ENCODE peak calls at places on chromosomes 16 and 17, in four cellular contexts. One of them, this sample, is unnamed.

GRCh38 chr17:16269658-16270057 is 52.6 kb downstream of the PIGL start:
- DNase-seq in GM12878: no peak
- DNase-seq in K562: no peak
- DNase-seq in IMR-90: peak; percentile 87
- DNase-seq in this sample: no peak

GRCh38 chr16:56842133-56842532 is 22.9 kb upstream of the SLC12A3 start:
- DNase-seq in IMR-90: no peak
- DNase-seq in GM12878: no peak
- DNase-seq in K562: no peak
- DNase-seq in this sample: no peak

GRCh38 chr17:27892542-27892865 is 661 bp downstream of the LYRM9 start:
- DNase-seq in K562: peak; percentile 27
- DNase-seq in IMR-90: no peak
- DNase-seq in GM12878: no peak
- DNase-seq in this sample: peak; percentile 5

GRCh38 chr17:36679815-36680467 is 78.6 kb downstream of the MRM1 start:
- DNase-seq in IMR-90: no peak
- DNase-seq in GM12878: no peak
- DNase-seq in K562: no peak
- DNase-seq in this sample: no peak

GRCh38 chr16:66619534-66620418 is 15.3 kb downstream of the CMTM3 start:
- DNase-seq in GM12878: no peak
- DNase-seq in IMR-90: peak; percentile 65
- DNase-seq in K562: peak; percentile 75
- DNase-seq in this sample: no peak

GRCh38 chr17:8025176-8025911 is 13.5 kb upstream of the ALOX15B start:
- DNase-seq in GM12878: no peak
- DNase-seq in K562: no peak
- DNase-seq in IMR-90: no peak
- DNase-seq in this sample: no peak

GRCh38 chr17:60451965-60452364 is 29.7 kb downstream of the CHCT1 start:
- DNase-seq in K562: no peak
- DNase-seq in GM12878: no peak
- DNase-seq in IMR-90: no peak
- DNase-seq in this sample: no peak

GRCh38 chr17:36641877-36642845 is 40.8 kb downstream of the MRM1 start:
- DNase-seq in K562: no peak
- DNase-seq in GM12878: no peak
- DNase-seq in IMR-90: no peak
- DNase-seq in this sample: no peak

GRCh38 chr16:78786635-78787034 is 687.2 kb downstream of the WWOX start:
- DNase-seq in GM12878: no peak
- DNase-seq in IMR-90: no peak
- DNase-seq in K562: no peak
- DNase-seq in this sample: no peak

GRCh38 chr16:85453179-85453678 is 159.9 kb upstream of the GSE1 start:
- DNase-seq in GM12878: no peak
- DNase-seq in K562: no peak
- DNase-seq in IMR-90: no peak
- DNase-seq in this sample: no peak

GRCh38 chr17:62892870-62893338 is 73.1 kb upstream of the TANC2 start:
- DNase-seq in K562: no peak
- DNase-seq in IMR-90: peak; percentile 93
- DNase-seq in GM12878: no peak
- DNase-seq in this sample: peak; percentile 83

GRCh38 chr17:9817086-9817485 is 4.8 kb downstream of the GSG1L2 start:
- DNase-seq in GM12878: no peak
- DNase-seq in IMR-90: peak; percentile 23
- DNase-seq in K562: no peak
- DNase-seq in this sample: no peak

GRCh38 chr17:63881935-63882601 is at the start of gene GH2:
- DNase-seq in IMR-90: peak; percentile 34
- DNase-seq in K562: peak; percentile 82
- DNase-seq in GM12878: no peak
- DNase-seq in this sample: peak; percentile 39

GRCh38 chr16:51592535-51592934 is 441.5 kb upstream of the SALL1 start:
- DNase-seq in GM12878: no peak
- DNase-seq in K562: no peak
- DNase-seq in IMR-90: no peak
- DNase-seq in this sample: no peak

GRCh38 chr17:42402121-42402516 is 13.9 kb upstream of the STAT3 start:
- DNase-seq in GM12878: no peak
- DNase-seq in IMR-90: peak; percentile 57
- DNase-seq in K562: no peak
- DNase-seq in this sample: no peak

GRCh38 chr16:16052916-16053315 is 103.5 kb downstream of the ABCC1 start:
- DNase-seq in GM12878: no peak
- DNase-seq in IMR-90: peak; percentile 89
- DNase-seq in K562: no peak
- DNase-seq in this sample: peak; percentile 13

GRCh38 chr16:35344012-35344762 is 1884.8 kb downstream of the TP53TG3F start:
- DNase-seq in GM12878: no peak
- DNase-seq in IMR-90: no peak
- DNase-seq in K562: no peak
- DNase-seq in this sample: no peak

GRCh38 chr16:53433930-53434435 is 288 bp upstream of the RBL2 start:
- DNase-seq in IMR-90: peak; percentile 75
- DNase-seq in K562: peak; percentile 89
- DNase-seq in GM12878: no peak
- DNase-seq in this sample: no peak

GRCh38 chr17:29726721-29727252 is 104.1 kb upstream of the CORO6 start:
- DNase-seq in GM12878: peak; percentile 55
- DNase-seq in K562: peak; percentile 79
- DNase-seq in IMR-90: peak; percentile 39
- DNase-seq in this sample: peak; percentile 96

GRCh38 chr16:51151951-51152663 is 1.0 kb upstream of the SALL1 start:
- DNase-seq in K562: no peak
- DNase-seq in IMR-90: peak; percentile 80
- DNase-seq in GM12878: no peak
- DNase-seq in this sample: no peak

GRCh38 chr17:7328009-7328408 is 1.1 kb downstream of the NEURL4 start:
- DNase-seq in GM12878: no peak
- DNase-seq in K562: no peak
- DNase-seq in IMR-90: no peak
- DNase-seq in this sample: no peak

GRCh38 chr17:1997146-1997586 is 28.0 kb downstream of the RTN4RL1 start:
- DNase-seq in K562: no peak
- DNase-seq in GM12878: no peak
- DNase-seq in IMR-90: no peak
- DNase-seq in this sample: no peak

GRCh38 chr17:70270554-70270953 is 101.2 kb downstream of the KCNJ2 start:
- DNase-seq in GM12878: no peak
- DNase-seq in K562: no peak
- DNase-seq in IMR-90: no peak
- DNase-seq in this sample: peak; percentile 55

GRCh38 chr17:60827920-60828319 is 150.3 kb downstream of the BCAS3 start:
- DNase-seq in GM12878: no peak
- DNase-seq in IMR-90: no peak
- DNase-seq in K562: no peak
- DNase-seq in this sample: no peak

GRCh38 chr16:86225905-86226371 is 284.4 kb upstream of the FOXF1 start:
- DNase-seq in GM12878: no peak
- DNase-seq in IMR-90: peak; percentile 49
- DNase-seq in K562: no peak
- DNase-seq in this sample: no peak

GRCh38 chr17:3963214-3964201 is 729 bp downstream of the ATP2A3 start:
- DNase-seq in GM12878: no peak
- DNase-seq in K562: peak; percentile 78
- DNase-seq in IMR-90: no peak
- DNase-seq in this sample: no peak

GRCh38 chr16:87436225-87437172 is 44.4 kb downstream of the MAP1LC3B start:
- DNase-seq in GM12878: no peak
- DNase-seq in K562: no peak
- DNase-seq in IMR-90: peak; percentile 47
- DNase-seq in this sample: no peak

GRCh38 chr16:67675579-67675935 is 8.9 kb downstream of the C16orf86 start:
- DNase-seq in K562: no peak
- DNase-seq in GM12878: no peak
- DNase-seq in IMR-90: no peak
- DNase-seq in this sample: no peak

GRCh38 chr16:51243836-51244483 is 92.9 kb upstream of the SALL1 start:
- DNase-seq in IMR-90: peak; percentile 16
- DNase-seq in K562: no peak
- DNase-seq in GM12878: no peak
- DNase-seq in this sample: no peak

GRCh38 chr16:63628812-63629211 is 1493.1 kb downstream of the CDH11 start:
- DNase-seq in IMR-90: no peak
- DNase-seq in GM12878: no peak
- DNase-seq in K562: no peak
- DNase-seq in this sample: no peak

GRCh38 chr17:4375039-4375748 is 8.7 kb upstream of the UBE2G1 start:
- DNase-seq in GM12878: peak; percentile 98
- DNase-seq in K562: peak; percentile 14
- DNase-seq in IMR-90: no peak
- DNase-seq in this sample: no peak

GRCh38 chr17:6525111-6525510 is 31.2 kb downstream of the PITPNM3 start:
- DNase-seq in GM12878: no peak
- DNase-seq in K562: no peak
- DNase-seq in IMR-90: no peak
- DNase-seq in this sample: no peak

GRCh38 chr16:84266451-84266850 is 26.6 kb upstream of the KCNG4 start:
- DNase-seq in IMR-90: peak; percentile 47
- DNase-seq in GM12878: peak; percentile 21
- DNase-seq in K562: peak; percentile 82
- DNase-seq in this sample: peak; percentile 71

GRCh38 chr17:42248351-42249179 is 27.6 kb downstream of the STAT5B start:
- DNase-seq in GM12878: peak; percentile 68
- DNase-seq in IMR-90: peak; percentile 93
- DNase-seq in K562: no peak
- DNase-seq in this sample: peak; percentile 95

GRCh38 chr17:77034677-77035424 is 105.9 kb upstream of the SEC14L1 start:
- DNase-seq in IMR-90: no peak
- DNase-seq in GM12878: no peak
- DNase-seq in K562: no peak
- DNase-seq in this sample: no peak

GRCh38 chr17:27466748-27467375 is 10.6 kb downstream of the KSR1 start:
- DNase-seq in GM12878: peak; percentile 87
- DNase-seq in K562: peak; percentile 60
- DNase-seq in IMR-90: no peak
- DNase-seq in this sample: no peak

GRCh38 chr16:22641030-22641671 is 130.5 kb downstream of the NPIPB5 start:
- DNase-seq in IMR-90: peak; percentile 49
- DNase-seq in K562: peak; percentile 38
- DNase-seq in GM12878: no peak
- DNase-seq in this sample: peak; percentile 37

GRCh38 chr17:46978489-46979022 is 497 bp downstream of the RPRML start:
- DNase-seq in IMR-90: no peak
- DNase-seq in K562: no peak
- DNase-seq in GM12878: no peak
- DNase-seq in this sample: no peak

GRCh38 chr17:8806206-8807069 is 7.3 kb upstream of the MFSD6L start:
- DNase-seq in K562: no peak
- DNase-seq in GM12878: no peak
- DNase-seq in IMR-90: no peak
- DNase-seq in this sample: no peak

GRCh38 chr17:40530531-40530987 is 29.1 kb upstream of the TNS4 start:
- DNase-seq in K562: no peak
- DNase-seq in IMR-90: no peak
- DNase-seq in GM12878: no peak
- DNase-seq in this sample: no peak
- TF ChIP-seq FOS in K562: no peak
- TF ChIP-seq FOS in IMR-90: no peak
- TF ChIP-seq FOS in GM12878: no peak
- TF ChIP-seq FOS in this sample: no peak

DNA sequence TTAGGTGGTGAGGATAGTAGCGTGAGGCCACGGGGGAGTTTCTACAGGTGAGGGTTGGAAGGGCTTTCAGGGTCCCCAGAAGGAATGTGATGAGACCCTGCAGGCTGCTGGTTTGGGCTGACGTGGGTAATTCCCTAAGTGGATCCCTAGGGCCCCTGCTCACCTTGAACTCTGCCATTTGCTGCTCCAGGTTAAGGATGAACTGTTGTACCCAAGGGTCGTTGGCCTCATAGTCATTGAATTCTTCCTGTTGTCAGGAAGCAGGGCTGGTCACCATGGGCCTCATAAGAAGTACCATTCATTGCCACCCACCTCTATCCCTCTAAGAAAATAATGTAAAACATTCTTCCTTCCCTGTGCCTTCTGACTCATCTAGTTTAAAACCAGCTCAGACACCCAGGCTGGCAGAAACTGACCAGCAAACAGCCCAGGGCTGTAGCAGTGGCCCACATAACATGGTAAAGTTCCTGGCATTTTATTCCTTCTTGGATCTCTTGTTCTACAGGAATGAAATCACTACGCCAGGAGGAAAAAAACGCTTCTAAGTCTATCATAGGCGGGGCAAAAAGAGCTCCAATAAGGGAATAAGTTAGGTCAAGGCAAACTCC is 27.6 kb downstream of the FCSK start:
- DNase-seq in IMR-90: peak; percentile 57
- DNase-seq in GM12878: no peak
- DNase-seq in K562: no peak
- DNase-seq in this sample: no peak
- TF ChIP-seq FOS in IMR-90: no peak
- TF ChIP-seq FOS in GM12878: no peak
- TF ChIP-seq FOS in K562: no peak
- TF ChIP-seq FOS in this sample: peak; percentile 20

DNA sequence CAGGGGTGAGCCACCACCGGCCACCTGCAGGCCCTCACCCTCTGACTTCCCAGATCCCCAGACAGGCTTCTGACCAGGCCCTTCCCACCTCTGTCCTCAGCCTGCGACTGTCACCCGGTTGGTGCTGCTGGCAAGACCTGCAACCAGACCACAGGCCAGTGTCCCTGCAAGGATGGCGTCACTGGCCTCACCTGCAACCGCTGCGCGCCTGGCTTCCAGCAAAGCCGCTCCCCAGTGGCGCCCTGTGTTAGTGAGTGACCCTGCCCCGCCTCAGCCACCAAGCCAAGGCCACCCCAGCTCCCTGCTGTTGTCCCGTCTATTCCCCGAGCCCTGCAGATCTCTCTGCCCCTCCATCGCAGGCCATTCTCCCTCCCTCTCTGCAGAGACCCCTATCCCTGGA is 1.8 kb downstream of the NTN3 start:
- DNase-seq in K562: no peak
- DNase-seq in GM12878: no peak
- DNase-seq in IMR-90: no peak
- DNase-seq in this sample: no peak
- TF ChIP-seq FOS in K562: no peak
- TF ChIP-seq FOS in GM12878: no peak
- TF ChIP-seq FOS in IMR-90: no peak
- TF ChIP-seq FOS in this sample: no peak

GRCh38 chr16:1493746-1494094 is 560 bp downstream of the TELO2 start:
- DNase-seq in IMR-90: no peak
- DNase-seq in K562: peak; percentile 37
- DNase-seq in GM12878: no peak
- DNase-seq in this sample: peak; percentile 6

GRCh38 chr16:1495281-1496262 is 2.4 kb downstream of the TELO2 start:
- DNase-seq in GM12878: no peak
- DNase-seq in K562: no peak
- DNase-seq in IMR-90: no peak
- DNase-seq in this sample: no peak

GRCh38 chr16:1494129-1494640 is 1.0 kb downstream of the TELO2 start:
- DNase-seq in K562: peak; percentile 63
- DNase-seq in IMR-90: peak; percentile 69
- DNase-seq in GM12878: no peak
- DNase-seq in this sample: peak; percentile 77

GRCh38 chr16:1492923-1493745 is at the start of gene TELO2:
- DNase-seq in IMR-90: peak; percentile 70
- DNase-seq in GM12878: no peak
- DNase-seq in K562: peak; percentile 87
- DNase-seq in this sample: peak; percentile 63

GRCh38 chr16:1494711-1495110 is 1.6 kb downstream of the TELO2 start:
- DNase-seq in IMR-90: peak; percentile 15
- DNase-seq in K562: no peak
- DNase-seq in GM12878: no peak
- DNase-seq in this sample: no peak
- TF ChIP-seq FOS in IMR-90: no peak
- TF ChIP-seq FOS in K562: no peak
- TF ChIP-seq FOS in GM12878: no peak
- TF ChIP-seq FOS in this sample: no peak